ENCODE peak calls at places on chromosome 1, in four cellular contexts. Q is bronchial epithelial cell, M is IMR-90, U is A549. O is an unnamed sample.

GRCh38 chr1:170503691-170504090 is 28.3 kb upstream of the GORAB start:
- DNase-seq in U (no peak), Q (peak; percentile 21), M (no peak), O (no peak)

GRCh38 chr1:101071470-101071886 is 45.9 kb upstream of the DPH5 start:
- DNase-seq in U (no peak), Q (no peak), M (peak; percentile 13), O (no peak)

GRCh38 chr1:201955009-201955749 is at the start of gene TIMM17A:
- DNase-seq in Q (peak; percentile 92), M (peak; percentile 98), U (peak; percentile 93), O (peak; percentile 99)

GRCh38 chr1:6188466-6188865 is 8.3 kb upstream of the CHD5 start:
- DNase-seq in M (no peak), U (no peak), Q (no peak), O (no peak)

GRCh38 chr1:22812092-22812880 is 101.6 kb downstream of the EPHB2 start:
- DNase-seq in M (no peak), Q (no peak), U (no peak), O (no peak)

GRCh38 chr1:9539829-9540550 is 725 bp downstream of the SLC25A33 start:
- DNase-seq in Q (peak; percentile 12), U (peak; percentile 46), M (peak; percentile 21), O (no peak)

GRCh38 chr1:101520302-101520701 is 283.5 kb downstream of the S1PR1 start:
- DNase-seq in U (peak; percentile 3), Q (peak; percentile 43), M (peak; percentile 26), O (no peak)

GRCh38 chr1:2893473-2894120 is 92.1 kb upstream of the TTC34 start:
- DNase-seq in M (no peak), Q (no peak), U (no peak), O (no peak)

GRCh38 chr1:178619104-178619503 is 105.9 kb upstream of the RALGPS2 start:
- DNase-seq in Q (no peak), M (no peak), U (no peak), O (no peak)

DNA sequence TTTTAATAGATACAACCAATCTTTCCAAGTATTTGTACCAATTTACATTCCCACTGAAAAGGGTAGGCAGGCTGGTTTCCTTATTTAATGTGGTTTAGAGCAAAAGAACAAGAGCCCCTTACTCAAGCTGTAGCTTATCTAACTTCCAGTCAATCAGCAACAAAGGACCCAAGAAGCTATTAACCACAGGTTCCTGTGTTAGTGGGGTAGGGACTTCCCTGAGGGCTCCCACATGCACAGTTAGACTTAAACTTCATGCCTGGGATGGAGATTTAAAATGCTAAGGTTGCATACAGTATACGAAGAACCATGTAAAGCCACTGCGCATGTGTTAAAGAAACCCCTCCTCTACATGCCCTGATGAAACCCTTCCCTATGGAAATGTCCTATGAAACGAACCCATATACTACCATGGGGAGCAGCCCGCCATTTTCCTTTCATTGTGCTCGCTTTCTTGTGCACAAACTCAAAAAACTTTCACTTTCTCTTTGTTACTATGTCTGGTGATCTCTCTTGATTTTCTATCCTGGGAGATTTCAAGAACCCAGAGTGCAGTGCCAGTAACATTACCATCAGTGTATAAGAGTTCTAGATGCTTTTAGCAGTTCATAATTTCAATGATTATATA is 23.3 kb upstream of the ST6GALNAC5 start:
- DNase-seq in M (no peak), U (no peak), Q (no peak), O (no peak)
- H3K4me3 ChIP-seq in M (no peak overlapping the region), U (no peak overlapping the region), Q (no peak overlapping the region), O (no peak overlapping the region)

GRCh38 chr1:92484171-92484471 is 2.6 kb downstream of the GFI1 start:
- DNase-seq in M (no peak), U (no peak), Q (no peak), O (no peak)

GRCh38 chr1:92481598-92482403 is 4.9 kb downstream of the GFI1 start:
- DNase-seq in Q (no peak), M (no peak), U (no peak), O (no peak)

GRCh38 chr1:92483442-92484170 is 3.1 kb downstream of the GFI1 start:
- DNase-seq in Q (no peak), M (no peak), U (no peak), O (no peak)

GRCh38 chr1:92482404-92482664 is 4.4 kb downstream of the GFI1 start:
- DNase-seq in M (no peak), Q (no peak), U (no peak), O (no peak)

DNA sequence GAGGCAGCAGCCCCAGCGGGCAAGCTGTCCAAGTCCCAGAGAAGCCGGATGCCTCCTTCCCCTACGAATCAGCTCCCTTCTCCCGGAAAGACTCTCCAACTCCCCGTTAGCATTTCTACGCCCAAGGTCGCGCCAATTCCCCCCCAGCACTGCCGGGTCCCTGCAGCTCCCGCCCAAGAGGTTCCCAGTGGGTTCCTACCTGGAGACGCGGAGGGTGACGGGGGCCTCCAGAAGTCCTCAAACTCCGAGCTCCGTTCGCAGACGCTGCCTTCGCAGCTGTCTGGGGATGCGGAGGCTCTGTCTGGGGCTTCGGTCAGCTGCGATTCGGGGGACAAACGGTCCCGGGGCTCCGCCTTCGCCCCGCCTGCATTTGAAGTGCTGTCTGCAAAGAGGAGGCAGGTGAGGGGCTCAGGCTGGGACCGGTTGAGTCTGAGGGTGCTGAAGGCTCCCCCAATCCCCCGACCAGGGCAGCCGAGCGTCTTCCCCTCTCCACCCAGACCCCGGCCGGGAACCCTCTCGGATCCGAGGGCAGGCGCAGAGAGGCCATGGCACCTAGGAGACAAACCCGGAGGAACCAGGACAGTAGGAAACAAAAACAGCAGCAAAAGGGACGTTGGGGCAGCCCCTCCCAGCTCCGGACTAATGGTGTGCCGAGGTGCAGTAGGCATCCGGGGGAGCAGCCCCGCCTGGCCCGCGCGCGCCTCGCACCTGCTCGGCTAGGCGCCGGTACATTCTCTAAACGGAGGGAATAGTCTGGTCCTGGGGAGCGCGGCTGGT is 3.9 kb downstream of the GFI1 start:
- DNase-seq in Q (no peak), M (no peak), U (no peak), O (no peak)
- H3K4me3 ChIP-seq in Q (no peak overlapping the region), M (no peak overlapping the region), U (peak overlapping the region; percentile 66), O (peak overlapping the region; percentile 57)

GRCh38 chr1:31583082-31583994 is 7.0 kb downstream of the TINAGL1 start:
- DNase-seq in M (no peak), Q (no peak), U (no peak), O (no peak)

GRCh38 chr1:31580513-31580870 is 4.2 kb downstream of the TINAGL1 start:
- DNase-seq in M (peak; percentile 28), Q (no peak), U (no peak), O (peak; percentile 92)

GRCh38 chr1:31579374-31579773 is 3.1 kb downstream of the TINAGL1 start:
- DNase-seq in M (no peak), Q (no peak), U (no peak), O (no peak)

GRCh38 chr1:31581821-31582810 is 5.8 kb downstream of the TINAGL1 start:
- DNase-seq in Q (peak; percentile 93), M (no peak), U (no peak), O (no peak)

GRCh38 chr1:31580891-31581603 is 4.7 kb downstream of the TINAGL1 start:
- DNase-seq in M (no peak), U (no peak), Q (no peak), O (peak; percentile 88)
- H3K4me3 ChIP-seq in M (no peak overlapping the region), U (no peak overlapping the region), Q (no peak overlapping the region), O (peak overlapping the region; percentile 79)

GRCh38 chr1:53979712-53980450 is 33.7 kb downstream of the LRRC42 start:
- DNase-seq in Q (no peak), M (no peak), U (no peak), O (no peak)

GRCh38 chr1:53981220-53981619 is 35.1 kb downstream of the LRRC42 start:
- DNase-seq in Q (no peak), M (no peak), U (no peak), O (no peak)

GRCh38 chr1:53984701-53985100 is 33.3 kb downstream of the LDLRAD1 start:
- DNase-seq in M (no peak), U (no peak), Q (no peak), O (no peak)

GRCh38 chr1:53982762-53983101 is 35.3 kb downstream of the LDLRAD1 start:
- DNase-seq in U (no peak), M (no peak), Q (no peak), O (no peak)

GRCh38 chr1:53982034-53982761 is 35.8 kb downstream of the LDLRAD1 start:
- DNase-seq in U (peak; percentile 9), Q (no peak), M (peak; percentile 52), O (no peak)
- H3K4me3 ChIP-seq in U (no peak overlapping the region), Q (peak overlapping the region; percentile 16), M (peak overlapping the region; percentile 27), O (peak overlapping the region; percentile 52)

O was measured in esophagus muscularis mucosa.